ENCODE peak calls at places on chromosomes 13 and 19, in eight cellular contexts. H is amniotic stem cell; C is activated naive CD8-positive, alpha-beta T cell treated with anti-CD3 and anti-CD28 coated beads for 36 hours; D is stimulated activated CD4-positive, alpha-beta T cell treated with anti-CD3 and anti-CD28 coated beads, Interleukin-4, amount 100 ng/mL, for 4 hours; U is T follicular helper cell; Q is germinal center; E is PC-3; S is endothelial cell. A is an unnamed sample.

GRCh38 chr13:105969761-105970160 is 565.7 kb downstream of the EFNB2 start:
- DNase-seq in D (no peak), E (peak; percentile 66), C (no peak), Q (no peak), H (no peak), U (no peak), S (no peak), A (no peak)

GRCh38 chr13:73876323-73876722 is 257.9 kb downstream of the KLF12 start:
- DNase-seq in H (no peak), Q (no peak), C (no peak), S (no peak), U (no peak), E (no peak), D (no peak), A (no peak)

GRCh38 chr13:49657241-49657641 is 28.9 kb downstream of the ARL11 start:
- DNase-seq in D (no peak), C (no peak), U (no peak), Q (no peak), H (no peak), E (no peak), S (no peak), A (no peak)

GRCh38 chr13:27621116-27621365 is 651 bp upstream of the POLR1D start:
- DNase-seq in Q (no peak), E (no peak), C (no peak), H (no peak), S (no peak), U (no peak), D (no peak), A (no peak)

GRCh38 chr13:75647126-75647784 is 11.1 kb downstream of the LMO7 start:
- DNase-seq in H (no peak), D (no peak), E (no peak), S (no peak), C (no peak), Q (no peak), U (no peak), A (peak; percentile 46)

GRCh38 chr13:100517706-100518105 is 70.9 kb downstream of the GGACT start:
- DNase-seq in U (no peak), D (no peak), Q (no peak), H (no peak), C (no peak), S (no peak), E (no peak), A (no peak)

GRCh38 chr19:28075229-28075628 is 1137.7 kb downstream of the UQCRFS1 start:
- DNase-seq in Q (no peak), C (no peak), U (no peak), H (no peak), S (no peak), D (no peak), E (no peak), A (no peak)

GRCh38 chr19:48258350-48258749 is 2.6 kb upstream of the CARD8 start:
- DNase-seq in U (no peak), S (no peak), D (peak; percentile 11), E (no peak), C (no peak), H (no peak), Q (no peak), A (no peak)